ENCODE peak calls at places on chromosomes 1 and 21, in four cellular contexts. H, L, I and U are unnamed samples.

GRCh38 chr1:17075470-17076255 is 21.8 kb upstream of the SDHB start:
- DNase-seq in H (peak), L (no peak), I (peak), U (peak)

GRCh38 chr1:183757061-183757460 is 47.9 kb upstream of the RGL1 start:
- DNase-seq in H (no peak), L (peak), I (no peak), U (no peak)

GRCh38 chr1:91673603-91674002 is 173.0 kb downstream of the CDC7 start:
- DNase-seq in H (no peak), L (no peak), I (no peak), U (no peak)

GRCh38 chr1:231519166-231519565 is 9.3 kb upstream of the TSNAX start:
- DNase-seq in H (no peak), L (no peak), I (no peak), U (no peak)

GRCh38 chr1:149848340-149848771 is 51.0 kb upstream of the BOLA1 start:
- DNase-seq in H (no peak), L (no peak), I (no peak), U (peak)

GRCh38 chr21:26597023-26597422 is 23.9 kb upstream of the CYYR1 start:
- DNase-seq in H (no peak), L (no peak), I (no peak), U (no peak)

GRCh38 chr1:221217029-221217428 is 337.8 kb downstream of the HLX start:
- DNase-seq in H (no peak), L (no peak), I (no peak), U (no peak)

GRCh38 chr21:41926068-41926806 is 27.6 kb downstream of the C2CD2 start:
- DNase-seq in H (no peak), L (no peak), I (no peak), U (peak)

GRCh38 chr1:36083635-36084501 is at the start of gene TEKT2:
- DNase-seq in H (no peak), L (no peak), I (no peak), U (no peak)

GRCh38 chr21:39311164-39311563 is 2.3 kb downstream of the BRWD1 start:
- DNase-seq in H (no peak), L (no peak), I (no peak), U (no peak)

GRCh38 chr1:11985851-11986250 is 5.6 kb downstream of the MFN2 start:
- DNase-seq in H (no peak), L (no peak), I (no peak), U (no peak)

GRCh38 chr1:193926956-193927355 is 740.5 kb upstream of the B3GALT2 start:
- DNase-seq in H (no peak), L (no peak), I (no peak), U (no peak)

GRCh38 chr1:23010734-23011449 is 4.8 kb downstream of the TEX46 start:
- DNase-seq in H (peak), L (no peak), I (no peak), U (no peak)

GRCh38 chr1:118214866-118215265 is 29.8 kb upstream of the SPAG17 start:
- DNase-seq in H (no peak), L (no peak), I (no peak), U (no peak)

GRCh38 chr1:156419863-156420208 is 50.8 kb downstream of the RHBG start:
- DNase-seq in H (no peak), L (no peak), I (peak), U (peak)

GRCh38 chr1:69947837-69948236 is 257.5 kb downstream of the LRRC40 start:
- DNase-seq in H (no peak), L (no peak), I (no peak), U (no peak)

GRCh38 chr1:10897981-10898728 is 101.7 kb upstream of the CASZ1 start:
- DNase-seq in H (no peak), L (no peak), I (no peak), U (no peak)

GRCh38 chr1:8510041-8510823 is 192.3 kb downstream of the SLC45A1 start:
- DNase-seq in H (no peak), L (no peak), I (no peak), U (no peak)

GRCh38 chr1:61110587-61110986 is 28.2 kb downstream of the NFIA start:
- DNase-seq in H (no peak), L (no peak), I (no peak), U (no peak)

GRCh38 chr1:152954436-152954835 is 7.4 kb downstream of the SPRR5 start:
- DNase-seq in H (no peak), L (no peak), I (no peak), U (no peak)

GRCh38 chr1:14804626-14805025 is 206.1 kb downstream of the KAZN start:
- DNase-seq in H (peak), L (no peak), I (peak), U (no peak)

GRCh38 chr1:151756291-151756690 is 7.0 kb downstream of the MRPL9 start:
- DNase-seq in H (no peak), L (no peak), I (no peak), U (no peak)

GRCh38 chr21:15015622-15016471 is 49.0 kb downstream of the NRIP1 start:
- DNase-seq in H (no peak), L (no peak), I (no peak), U (no peak)

GRCh38 chr1:188670837-188671236 is 1806.8 kb downstream of the BRINP3 start:
- DNase-seq in H (peak), L (no peak), I (no peak), U (peak)

GRCh38 chr1:68046885-68047658 is 3.4 kb downstream of the DIRAS3 start:
- DNase-seq in H (no peak), L (no peak), I (peak), U (no peak)

GRCh38 chr21:45322231-45322959 is 34.7 kb upstream of the POFUT2 start:
- DNase-seq in H (no peak), L (no peak), I (no peak), U (no peak)

GRCh38 chr1:87513971-87514660 is 185.4 kb downstream of the LMO4 start:
- DNase-seq in H (no peak), L (no peak), I (no peak), U (no peak)

GRCh38 chr21:43792406-43792805 is 3.0 kb downstream of the RRP1 start:
- DNase-seq in H (no peak), L (no peak), I (no peak), U (no peak)

GRCh38 chr1:203537806-203538464 is 44.0 kb downstream of the OPTC start:
- DNase-seq in H (no peak), L (no peak), I (no peak), U (peak)

GRCh38 chr1:81600878-81601658 is 199.7 kb upstream of the ADGRL2 start:
- DNase-seq in H (no peak), L (no peak), I (no peak), U (no peak)

GRCh38 chr1:72623299-72623708 is 341.0 kb upstream of the NEGR1 start:
- DNase-seq in H (no peak), L (peak), I (no peak), U (peak)

GRCh38 chr1:150987928-150988327 is 5.8 kb downstream of the ANXA9 start:
- DNase-seq in H (no peak), L (no peak), I (no peak), U (no peak)

GRCh38 chr1:115343200-115343737 is 5.2 kb upstream of the NGF start:
- DNase-seq in H (no peak), L (no peak), I (no peak), U (no peak)

GRCh38 chr1:59272507-59272906 is 24.4 kb upstream of the FGGY start:
- DNase-seq in H (no peak), L (no peak), I (no peak), U (no peak)

GRCh38 chr1:65514083-65514482 is 93.6 kb downstream of the LEPR start:
- DNase-seq in H (no peak), L (no peak), I (no peak), U (peak)

GRCh38 chr1:228226956-228227791 is 19.3 kb downstream of the OBSCN start:
- DNase-seq in H (no peak), L (no peak), I (no peak), U (peak)
- TF ChIP-seq TCF7L2 in H (no peak), L (no peak), I (no peak), U (no peak)

GRCh38 chr1:6700853-6701436 is 671 bp downstream of the DNAJC11 start:
- DNase-seq in H (no peak), L (no peak), I (no peak), U (no peak)
- TF ChIP-seq TCF7L2 in H (no peak), L (no peak), I (no peak), U (no peak)

DNA sequence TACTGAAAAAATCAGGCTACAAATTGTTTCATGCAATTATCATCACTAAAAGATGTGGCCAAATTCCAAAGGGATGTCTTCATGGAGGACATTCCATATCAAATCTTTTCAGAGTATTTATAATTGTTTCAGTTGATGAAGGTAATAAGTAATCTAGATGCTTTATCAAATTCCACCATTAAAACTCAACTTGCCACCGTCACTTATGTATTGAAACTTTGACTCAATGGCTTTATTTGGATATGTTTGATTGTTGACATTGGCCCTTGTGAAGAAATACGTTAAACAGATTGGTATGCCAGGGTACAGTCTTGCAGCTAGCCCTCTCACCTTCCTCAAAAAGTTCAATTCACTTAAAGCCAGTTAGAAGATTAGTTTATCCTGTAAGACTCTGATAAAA is 32.2 kb upstream of the PALMD start:
- DNase-seq in H (no peak), L (no peak), I (no peak), U (no peak)
- TF ChIP-seq TCF7L2 in H (no peak), L (no peak), I (no peak), U (no peak)

GRCh38 chr1:186375929-186376330 is 292 bp downstream of the ODR4 start:
- DNase-seq in H (no peak), L (no peak), I (no peak), U (no peak)

GRCh38 chr1:186375152-186375928 is at the start of the genes ODR4 and TPR:
- DNase-seq in H (peak), L (peak), I (peak), U (peak)

DNA sequence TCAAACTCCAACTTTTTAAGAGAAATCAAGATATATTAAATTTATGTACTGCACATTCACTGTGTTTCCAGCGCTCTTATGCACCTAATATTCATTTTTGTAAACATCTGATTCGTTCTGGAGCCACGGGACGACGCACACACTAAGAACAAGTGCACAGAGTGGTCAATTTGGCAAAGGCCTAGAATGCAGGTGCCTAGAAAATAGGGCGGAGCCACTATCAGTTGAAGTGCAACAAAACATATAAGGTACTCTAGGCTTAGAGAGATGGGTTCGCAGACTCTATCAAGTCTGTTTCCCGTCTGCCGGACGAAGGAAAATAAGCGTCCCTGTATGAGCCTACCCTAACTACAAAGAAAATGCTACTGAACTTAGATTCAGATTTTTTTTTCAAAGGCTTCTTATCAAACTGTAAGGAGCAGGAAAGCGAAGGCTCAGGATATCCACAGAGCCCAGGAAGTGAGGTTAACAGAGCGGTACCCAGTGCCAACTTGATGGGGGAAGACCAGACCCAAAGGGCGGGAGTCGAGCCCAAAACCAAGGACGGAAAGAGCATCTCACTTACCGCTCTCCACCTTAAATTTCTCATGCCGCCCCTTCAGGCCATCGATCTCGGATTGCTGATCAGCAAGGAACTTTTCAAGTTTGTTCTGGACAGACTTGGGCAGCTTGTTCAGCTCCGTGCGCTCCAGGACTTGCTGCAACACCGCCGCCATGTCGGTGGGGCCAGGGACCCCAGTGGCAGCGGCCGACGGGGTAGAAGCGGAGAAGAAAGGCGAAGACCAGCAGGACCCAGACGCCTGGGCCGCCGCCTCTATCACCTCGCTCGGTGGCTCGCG is 521 bp downstream of the TPR start:
- DNase-seq in H (peak), L (no peak), I (peak), U (peak)
- TF ChIP-seq TCF7L2 in H (no peak), L (no peak), I (no peak), U (no peak)

GRCh38 chr1:42922687-42923366 is 35.8 kb downstream of the SLC2A1 start:
- DNase-seq in H (peak), L (no peak), I (peak), U (peak)
- TF ChIP-seq TCF7L2 in H (no peak), L (no peak), I (no peak), U (no peak)